ENCODE peak calls at places on chromosomes 3 and 15, in seven cellular contexts. K is heart left ventricle, A is stomach, O is transverse colon, L is H1, S is upper lobe of left lung, G is tibial nerve. F is an unnamed sample. For H3K36me3, the result is how much of the 10 kb centered on the place peaks cover.

GRCh38 chr3:26368312-26368711 is 254.3 kb upstream of the LRRC3B start:
- DNase-seq in G (no peak), A (no peak), O (no peak), S (no peak), K (no peak), L (no peak), F (no peak)

GRCh38 chr3:30421261-30421660 is 185.1 kb upstream of the TGFBR2 start:
- DNase-seq in K (no peak), L (no peak), G (no peak), O (no peak), S (no peak), A (no peak), F (no peak)

GRCh38 chr3:99467420-99467819 is 171.0 kb upstream of the COL8A1 start:
- DNase-seq in O (no peak), L (no peak), K (no peak), A (no peak), S (no peak), G (no peak), F (no peak)

GRCh38 chr15:37698679-37699078 is 235.8 kb upstream of the TMCO5A start:
- DNase-seq in A (no peak), O (no peak), S (no peak), L (no peak), G (no peak), K (no peak), F (no peak)

GRCh38 chr3:9947025-9947995 is 4.9 kb downstream of the PRRT3 start:
- DNase-seq in S (peak), L (no peak), A (peak), K (peak), G (peak), O (peak), F (peak)

GRCh38 chr3:107432646-107433045 is 55.4 kb downstream of the CCDC54 start:
- DNase-seq in G (no peak), K (no peak), L (no peak), A (no peak), O (no peak), S (no peak), F (no peak)

GRCh38 chr3:72482589-72483249 is 365.5 kb downstream of the SHQ1 start:
- DNase-seq in K (peak), A (peak), S (peak), G (peak), L (no peak), O (peak), F (peak)

GRCh38 chr3:14330508-14330907 is 71.9 kb upstream of the SLC6A6 start:
- DNase-seq in A (no peak), G (no peak), L (no peak), K (no peak), O (no peak), S (no peak), F (no peak)

GRCh38 chr3:8593022-8593817 is 51.4 kb downstream of the SSUH2 start:
- DNase-seq in A (no peak), L (no peak), S (no peak), K (no peak), O (no peak), G (no peak), F (no peak)

GRCh38 chr3:189685854-189686253 is 54.7 kb downstream of the TP63 start:
- DNase-seq in G (no peak), L (no peak), S (no peak), A (no peak), K (no peak), O (no peak), F (no peak)

GRCh38 chr3:169811606-169812123 is 1.0 kb upstream of the LRRIQ4 start:
- DNase-seq in A (no peak), G (peak), O (no peak), K (no peak), L (no peak), S (no peak), F (no peak)

GRCh38 chr3:88912294-88913014 is 195.0 kb upstream of the EPHA3 start:
- DNase-seq in S (no peak), A (no peak), L (peak), G (no peak), O (no peak), K (no peak), F (no peak)

GRCh38 chr3:36175113-36175812 is 205.0 kb upstream of the STAC start:
- DNase-seq in S (peak), K (no peak), L (no peak), O (no peak), G (no peak), A (no peak), F (no peak)

GRCh38 chr3:64399205-64399800 is 174.0 kb upstream of the PRICKLE2 start:
- DNase-seq in K (no peak), S (no peak), G (peak), O (no peak), A (no peak), L (no peak), F (no peak)

GRCh38 chr3:66365023-66365581 is 135.7 kb downstream of the LRIG1 start:
- DNase-seq in K (no peak), S (no peak), G (no peak), L (no peak), A (no peak), O (no peak), F (no peak)

GRCh38 chr3:160474416-160474838 is 24.8 kb upstream of the TRIM59 start:
- DNase-seq in G (no peak), S (no peak), A (no peak), O (no peak), L (no peak), K (no peak), F (no peak)

GRCh38 chr15:81002004-81002253 is 1.2 kb downstream of the TLNRD1 start:
- DNase-seq in O (no peak), K (no peak), G (no peak), L (no peak), A (no peak), S (no peak), F (no peak)

GRCh38 chr3:127762077-127762786 is 60.1 kb downstream of the MGLL start:
- DNase-seq in O (peak), G (no peak), K (no peak), A (no peak), L (no peak), S (peak), F (no peak)

GRCh38 chr3:127762787-127763105 is 59.6 kb downstream of the MGLL start:
- DNase-seq in A (no peak), G (no peak), O (no peak), K (no peak), L (no peak), S (no peak), F (no peak)

GRCh38 chr3:127760361-127760760 is 62.0 kb downstream of the MGLL start:
- DNase-seq in G (no peak), S (no peak), K (no peak), O (no peak), A (no peak), L (no peak), F (no peak)

GRCh38 chr3:127759826-127760225 is 62.5 kb downstream of the MGLL start:
- DNase-seq in L (no peak), S (no peak), A (no peak), K (no peak), O (no peak), G (no peak), F (no peak)

DNA sequence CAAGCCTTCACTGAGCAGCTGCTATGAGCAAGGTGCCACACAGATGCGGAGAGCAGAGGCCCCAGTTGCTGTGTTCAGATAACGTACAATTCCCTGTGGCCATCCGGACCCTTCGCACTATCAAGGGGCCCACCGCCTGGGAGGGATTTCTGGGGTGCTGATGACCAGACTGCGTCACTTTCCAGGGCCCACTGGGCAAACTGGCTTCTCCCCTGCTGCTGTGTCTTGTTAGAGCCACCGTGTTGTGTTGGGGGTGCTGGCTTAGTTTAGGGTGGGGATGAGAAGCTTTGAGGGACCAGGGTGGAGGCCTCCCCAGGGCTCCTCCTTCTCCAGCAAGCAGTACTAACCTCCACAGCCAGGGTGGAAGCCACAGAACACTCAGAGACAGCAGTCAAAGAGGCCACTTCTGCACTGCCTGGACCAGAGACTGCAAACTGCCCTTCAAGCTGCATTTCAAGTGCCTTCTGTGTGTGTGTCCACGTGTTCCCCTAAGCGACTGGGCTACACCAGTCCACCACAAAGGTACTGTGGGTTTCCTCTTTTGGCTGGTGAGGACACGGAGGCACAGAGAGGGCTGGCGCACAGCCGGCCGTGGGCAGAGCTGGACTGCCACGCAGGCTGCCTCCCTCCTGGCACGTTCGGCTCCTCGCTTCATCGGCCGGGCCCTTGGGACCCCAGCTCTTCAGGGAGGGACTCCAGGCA is 61.1 kb downstream of the MGLL start:
- DNase-seq in S (peak), G (no peak), K (no peak), A (no peak), O (peak), L (no peak), F (no peak)
- TF ChIP-seq POLR2A in S (peak), G (no peak), K (no peak), A (no peak), O (no peak), L (no peak), F (no peak)

GRCh38 chr3:58260733-58261132 is 23.1 kb downstream of the ABHD6 start:
- DNase-seq in A (no peak), L (no peak), O (no peak), K (no peak), G (no peak), S (no peak), F (peak)

GRCh38 chr3:58258392-58259040 is 20.9 kb downstream of the ABHD6 start:
- DNase-seq in S (no peak), K (no peak), O (no peak), L (no peak), A (no peak), G (no peak), F (no peak)

GRCh38 chr3:58256511-58256910 is 18.9 kb downstream of the ABHD6 start:
- DNase-seq in L (no peak), O (no peak), G (no peak), S (no peak), K (no peak), A (no peak), F (no peak)

GRCh38 chr3:58261954-58262666 is 24.5 kb downstream of the ABHD6 start:
- DNase-seq in A (no peak), G (no peak), K (no peak), O (no peak), S (no peak), L (no peak), F (no peak)

GRCh38 chr3:58260261-58260731 is 22.7 kb downstream of the ABHD6 start:
- DNase-seq in S (no peak), K (no peak), G (no peak), O (no peak), A (no peak), L (no peak), F (no peak)
- H3K27ac ChIP-seq in S (no peak), K (no peak), G (no peak), O (no peak), A (no peak), L (no peak), F (no peak)

GRCh38 chr3:51393096-51393495 is 2.0 kb downstream of the RBM15B start:
- DNase-seq in S (no peak), K (no peak), A (no peak), L (no peak), O (no peak), G (no peak), F (no peak)
- H3K36me3 ChIP-seq in S (half or more), K (half or more), A (half or more), L (under half), O (under half), G (under half), F (under half)

GRCh38 chr3:148500791-148501360 is 196.8 kb upstream of the AGTR1 start:
- DNase-seq in L (no peak), O (no peak), K (no peak), G (no peak), A (no peak), S (no peak), F (no peak)
- TF ChIP-seq POLR2A in L (no peak), O (no peak), K (no peak), G (no peak), A (no peak), S (no peak), F (no peak)

GRCh38 chr3:116281313-116282143 is 163.8 kb downstream of the LSAMP start:
- DNase-seq in L (no peak), K (no peak), A (no peak), O (no peak), G (no peak), S (no peak), F (no peak)

GRCh38 chr3:116288480-116288879 is 156.8 kb downstream of the LSAMP start:
- DNase-seq in L (no peak), S (no peak), K (no peak), O (no peak), G (no peak), A (no peak), F (no peak)

GRCh38 chr3:116291141-116291540 is 154.1 kb downstream of the LSAMP start:
- DNase-seq in L (no peak), O (no peak), S (no peak), A (no peak), G (no peak), K (no peak), F (no peak)

GRCh38 chr3:116280130-116280740 is 165.1 kb downstream of the LSAMP start:
- DNase-seq in S (no peak), G (no peak), K (no peak), O (no peak), L (no peak), A (no peak), F (no peak)

DNA sequence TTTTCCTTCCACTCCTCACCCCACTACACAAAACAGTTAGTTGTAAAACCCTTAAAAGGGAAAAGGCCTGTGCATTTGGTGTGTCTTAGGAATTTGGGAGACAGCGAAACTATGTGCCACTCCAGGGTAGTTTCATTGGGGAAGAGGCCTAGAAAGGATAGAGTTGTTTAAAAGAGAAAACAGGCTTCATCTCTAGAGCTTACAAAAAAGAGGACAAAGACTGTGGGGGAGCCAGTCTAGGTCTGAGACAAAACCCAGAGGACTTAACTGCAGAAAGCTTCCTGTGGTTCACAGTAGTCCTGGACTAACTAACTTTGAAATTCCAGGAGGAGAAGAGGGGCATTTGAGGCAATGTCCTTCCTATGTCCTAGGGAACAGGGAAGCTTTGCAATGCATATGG is 159.5 kb downstream of the LSAMP start:
- DNase-seq in A (no peak), K (no peak), L (no peak), S (no peak), O (no peak), G (no peak), F (no peak)
- H3K27ac ChIP-seq in A (no peak), K (no peak), L (no peak), S (no peak), O (no peak), G (no peak), F (no peak)

F was measured in right lobe of liver.